ENCODE peak calls at places on chromosomes 7 and 10, in seven cellular contexts. U is T-helper 22 cell, X is pancreas, E is endothelial cell of umbilical vein, S is breast epithelium, V is EH, I is epithelial cell of proximal tubule. R is an unnamed sample.
A peak's percentile ranks its signal among the peaks of the same experiment; 100 is the strongest.

GRCh38 chr7:5755704-5756131 is 25.7 kb downstream of the RNF216 start:
- DNase-seq in U (no peak), X (no peak), E (peak; percentile 16), S (no peak), V (peak; percentile 73), I (no peak), R (no peak)

GRCh38 chr10:1737222-1738061 is at the start of gene ADARB2:
- DNase-seq in U (no peak), X (peak; percentile 84), E (no peak), S (no peak), V (no peak), I (peak; percentile 6), R (no peak)

GRCh38 chr10:81949283-81949682 is 74.3 kb downstream of the NRG3 start:
- DNase-seq in U (no peak), X (no peak), E (no peak), S (no peak), V (no peak), I (no peak), R (no peak)

GRCh38 chr10:24718031-24718855 is 5.4 kb downstream of the ARHGAP21 start:
- DNase-seq in U (no peak), X (no peak), E (no peak), S (no peak), V (peak; percentile 88), I (no peak), R (no peak)

GRCh38 chr10:52653510-52653909 is 119.1 kb downstream of the MBL2 start:
- DNase-seq in U (no peak), X (no peak), E (no peak), S (no peak), V (peak; percentile 19), I (no peak), R (no peak)

GRCh38 chr7:41972270-41972669 is 264.7 kb downstream of the GLI3 start:
- DNase-seq in U (no peak), X (peak; percentile 26), E (no peak), S (no peak), V (no peak), I (no peak), R (no peak)

GRCh38 chr10:6279540-6280267 is 77.0 kb downstream of the PFKFB3 start:
- DNase-seq in U (no peak), X (no peak), E (peak; percentile 32), S (no peak), V (peak; percentile 93), I (peak; percentile 96), R (no peak)

GRCh38 chr7:37557810-37558209 is 109.1 kb upstream of the ELMO1 start:
- DNase-seq in U (no peak), X (no peak), E (no peak), S (no peak), V (no peak), I (no peak), R (no peak)

GRCh38 chr10:49577182-49577925 is 32.8 kb upstream of the SLC18A3 start:
- DNase-seq in U (no peak), X (no peak), E (no peak), S (no peak), V (no peak), I (no peak), R (no peak)

GRCh38 chr7:73699370-73700069 is 16.1 kb downstream of the BUD23 start:
- DNase-seq in U (no peak), X (peak; percentile 68), E (no peak), S (no peak), V (no peak), I (no peak), R (no peak)

GRCh38 chr10:112344261-112344660 is 29.7 kb upstream of the ACSL5 start:
- DNase-seq in U (no peak), X (no peak), E (no peak), S (no peak), V (no peak), I (no peak), R (no peak)

GRCh38 chr10:74213571-74214162 is 62.6 kb downstream of the ADK start:
- DNase-seq in U (peak; percentile 6), X (no peak), E (peak; percentile 67), S (no peak), V (peak; percentile 66), I (no peak), R (no peak)

GRCh38 chr10:73076361-73077183 is 20.1 kb downstream of the P4HA1 start:
- DNase-seq in U (no peak), X (no peak), E (peak; percentile 81), S (peak; percentile 38), V (peak; percentile 82), I (no peak), R (no peak)

GRCh38 chr10:22369433-22370072 is 24.3 kb downstream of the SPAG6 start:
- DNase-seq in U (no peak), X (no peak), E (peak; percentile 64), S (no peak), V (peak; percentile 1), I (peak; percentile 3), R (no peak)

GRCh38 chr7:140041626-140042385 is 20.9 kb downstream of the PARP12 start:
- DNase-seq in U (no peak), X (no peak), E (peak; percentile 91), S (no peak), V (peak; percentile 71), I (no peak), R (no peak)

GRCh38 chr7:30378275-30378674 is 93.9 kb downstream of the ZNRF2 start:
- DNase-seq in U (no peak), X (no peak), E (no peak), S (no peak), V (no peak), I (no peak), R (no peak)

GRCh38 chr7:157129200-157129599 is 9.5 kb upstream of the UBE3C start:
- DNase-seq in U (no peak), X (no peak), E (no peak), S (no peak), V (no peak), I (no peak), R (no peak)

GRCh38 chr10:130436633-130437032 is 300.4 kb downstream of the GLRX3 start:
- DNase-seq in U (no peak), X (no peak), E (no peak), S (no peak), V (no peak), I (no peak), R (no peak)

GRCh38 chr7:2445898-2446555 is 30.2 kb downstream of the GRIFIN start:
- DNase-seq in U (no peak), X (no peak), E (no peak), S (no peak), V (no peak), I (no peak), R (no peak)

GRCh38 chr7:103573479-103574058 is 127.6 kb upstream of the SLC26A5 start:
- DNase-seq in U (no peak), X (no peak), E (peak; percentile 58), S (no peak), V (peak; percentile 54), I (no peak), R (no peak)

GRCh38 chr7:130893441-130893894 is 159.5 kb upstream of the KLF14 start:
- DNase-seq in U (no peak), X (no peak), E (no peak), S (no peak), V (peak; percentile 75), I (no peak), R (no peak)

GRCh38 chr7:106218546-106218945 is 66.2 kb downstream of the NAMPT start:
- DNase-seq in U (no peak), X (no peak), E (no peak), S (no peak), V (no peak), I (no peak), R (no peak)

GRCh38 chr10:69972951-69973350 is 79.7 kb upstream of the MACROH2A2 start:
- DNase-seq in U (no peak), X (no peak), E (no peak), S (no peak), V (peak; percentile 76), I (no peak), R (no peak)

GRCh38 chr10:80094236-80094635 is 15.8 kb downstream of the TMEM254 start:
- DNase-seq in U (no peak), X (no peak), E (no peak), S (no peak), V (no peak), I (no peak), R (no peak)

GRCh38 chr10:52318136-52318810 is 4.2 kb downstream of the DKK1 start:
- DNase-seq in U (no peak), X (no peak), E (peak; percentile 78), S (no peak), V (peak; percentile 84), I (no peak), R (no peak)

GRCh38 chr10:49173201-49173772 is 14.9 kb downstream of the TMEM273 start:
- DNase-seq in U (no peak), X (no peak), E (no peak), S (no peak), V (no peak), I (no peak), R (no peak)

GRCh38 chr7:94510582-94511456 is 1.2 kb downstream of the CASD1 start:
- DNase-seq in U (no peak), X (no peak), E (peak; percentile 44), S (peak; percentile 33), V (peak; percentile 35), I (no peak), R (no peak)

GRCh38 chr7:26493737-26494423 is 202.2 kb downstream of the SNX10 start:
- DNase-seq in U (no peak), X (no peak), E (no peak), S (no peak), V (no peak), I (no peak), R (no peak)

R was measured in omental fat pad.